ENCODE peak calls at places on chromosome 18, in five cellular contexts. S, Y, X, D and F are unnamed samples.

GRCh38 chr18:44791520-44791919 is 110.8 kb downstream of the SETBP1 start:
- DNase-seq in S (no peak), Y (no peak), X (peak; percentile 24), D (no peak), F (no peak)

GRCh38 chr18:63585988-63586387 is 1.2 kb upstream of the SERPINB13 start:
- DNase-seq in S (no peak), Y (no peak), X (no peak), D (no peak), F (no peak)

GRCh38 chr18:44848931-44849330 is 168.2 kb downstream of the SETBP1 start:
- DNase-seq in S (no peak), Y (no peak), X (peak; percentile 9), D (no peak), F (no peak)

GRCh38 chr18:48137354-48138208 is 207.1 kb upstream of the SMAD2 start:
- DNase-seq in S (no peak), Y (no peak), X (no peak), D (no peak), F (no peak)

GRCh38 chr18:62717059-62717849 is 1.9 kb downstream of the PHLPP1 start:
- DNase-seq in S (peak; percentile 12), Y (peak; percentile 90), X (peak; percentile 49), D (peak; percentile 45), F (peak; percentile 61)

GRCh38 chr18:63965716-63966330 is 4.1 kb upstream of the SERPINB8 start:
- DNase-seq in S (no peak), Y (no peak), X (no peak), D (no peak), F (no peak)

GRCh38 chr18:24488824-24489493 is 28.5 kb downstream of the HRH4 start:
- DNase-seq in S (no peak), Y (no peak), X (peak; percentile 57), D (no peak), F (peak; percentile 62)

GRCh38 chr18:35510071-35511010 is 12.6 kb upstream of the INO80C start:
- DNase-seq in S (no peak), Y (peak; percentile 42), X (no peak), D (no peak), F (no peak)

GRCh38 chr18:40878371-40878770 is 1076.7 kb upstream of the PIK3C3 start:
- DNase-seq in S (no peak), Y (no peak), X (peak; percentile 54), D (no peak), F (no peak)

GRCh38 chr18:74800098-74800497 is 202.4 kb downstream of the ZNF407 start:
- DNase-seq in S (no peak), Y (no peak), X (no peak), D (no peak), F (no peak)

GRCh38 chr18:74795766-74796165 is 198.1 kb downstream of the ZNF407 start:
- DNase-seq in S (no peak), Y (no peak), X (no peak), D (no peak), F (no peak)

GRCh38 chr18:74793746-74794145 is 196.1 kb downstream of the ZNF407 start:
- DNase-seq in S (no peak), Y (no peak), X (no peak), D (no peak), F (no peak)

GRCh38 chr18:74797577-74798151 is 200.0 kb downstream of the ZNF407 start:
- DNase-seq in S (no peak), Y (no peak), X (no peak), D (no peak), F (no peak)

DNA sequence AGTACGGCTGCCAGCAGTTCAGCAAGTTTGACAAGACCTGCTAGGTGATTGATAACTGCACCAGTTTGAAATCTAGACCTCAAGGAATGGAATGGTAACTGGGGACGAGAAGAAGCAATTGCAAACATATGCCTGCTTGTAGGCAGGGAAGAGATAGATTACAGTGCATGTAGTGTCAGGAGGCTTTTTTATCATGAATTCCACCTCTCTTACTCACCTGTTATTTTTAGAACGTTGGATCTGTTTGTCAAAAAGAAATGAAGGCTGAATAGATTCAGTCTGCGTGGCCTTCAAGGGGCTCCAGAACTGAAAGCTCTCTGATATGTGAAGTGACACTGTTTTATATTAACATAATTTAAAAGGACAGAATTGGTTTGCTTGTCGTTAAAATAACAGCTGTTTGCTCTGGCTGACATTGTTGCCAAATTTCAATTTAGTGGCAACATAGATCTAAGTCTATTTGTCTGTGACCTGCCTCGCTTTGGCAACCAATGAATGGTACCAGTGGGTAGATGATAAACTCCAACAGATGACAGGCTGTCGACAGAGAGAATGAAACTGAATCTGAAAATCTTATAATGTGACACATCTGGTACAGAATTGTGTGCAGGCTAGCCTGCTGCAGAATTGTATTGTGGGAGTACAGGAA is 199.4 kb downstream of the ZNF407 start:
- DNase-seq in S (no peak), Y (no peak), X (peak; percentile 50), D (peak; percentile 21), F (peak; percentile 56)
- H3K4me3 ChIP-seq in S (no peak overlapping the region), Y (no peak overlapping the region), X (no peak overlapping the region), D (peak overlapping the region; percentile 9), F (no peak overlapping the region)

DNA sequence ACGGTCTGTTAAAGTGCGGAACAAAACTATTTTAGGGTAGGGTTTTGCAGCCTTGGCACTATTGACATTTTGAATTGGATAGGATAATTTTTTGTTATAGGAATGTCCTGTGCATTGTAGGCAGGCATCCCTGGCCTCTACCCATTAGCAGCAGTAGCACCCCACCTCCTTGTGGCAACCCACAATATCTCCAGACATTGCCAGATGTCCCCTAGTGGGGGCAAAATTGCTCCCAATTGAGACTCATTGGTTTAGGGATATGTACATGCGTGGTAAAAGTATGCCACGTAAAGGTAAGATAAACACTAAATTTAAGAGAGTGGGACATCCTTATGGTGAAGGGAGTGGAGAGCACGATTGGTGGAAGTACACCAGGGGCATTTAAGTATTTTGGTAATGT is 4.6 kb downstream of the MIB1 start:
- DNase-seq in S (no peak), Y (no peak), X (no peak), D (no peak), F (no peak)
- TF ChIP-seq CTCF in S (peak; percentile 15), Y (no peak), X (no peak), D (no peak), F (no peak)

GRCh38 chr18:10936211-10937053 is 212.9 kb downstream of the PIEZO2 start:
- DNase-seq in S (no peak), Y (no peak), X (peak; percentile 70), D (no peak), F (peak; percentile 86)
- H3K4me3 ChIP-seq in S (no peak overlapping the region), Y (no peak overlapping the region), X (no peak overlapping the region), D (no peak overlapping the region), F (no peak overlapping the region)

GRCh38 chr18:2570772-2571199 is 519 bp downstream of the METTL4 start:
- DNase-seq in S (peak; percentile 74), Y (peak; percentile 91), X (peak; percentile 82), D (peak; percentile 82), F (peak; percentile 79)
- TF ChIP-seq CTCF in S (peak; percentile 37), Y (no peak), X (no peak), D (no peak), F (peak; percentile 23)

DNA sequence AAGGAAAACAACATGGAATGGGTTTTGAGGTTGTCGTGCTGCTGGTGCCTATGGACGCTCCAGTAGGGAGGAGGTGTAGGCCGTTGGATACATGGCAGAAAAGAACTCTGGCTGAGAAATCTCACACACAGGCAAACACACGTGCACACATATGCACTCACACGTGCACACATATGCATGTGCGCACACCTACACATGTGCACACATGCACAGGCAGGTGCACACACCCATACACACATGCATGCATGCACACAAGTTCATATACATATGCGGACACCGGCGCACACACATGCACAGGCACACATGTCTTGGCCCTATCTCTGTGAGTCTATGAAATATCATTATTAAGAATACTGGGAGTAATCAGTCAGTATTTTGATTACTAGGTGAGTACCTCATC is 150.4 kb downstream of the LRRC30 start:
- DNase-seq in S (no peak), Y (no peak), X (no peak), D (no peak), F (no peak)
- H3K4me3 ChIP-seq in S (no peak overlapping the region), Y (no peak overlapping the region), X (no peak overlapping the region), D (no peak overlapping the region), F (no peak overlapping the region)